ENCODE peak calls at places on chromosomes 4 and X, in seven cellular contexts. F is SK-N-SH, R is HCT116, D is K562, Z is H1, O is HepG2, Q is GM12878. G is an unnamed sample.
A peak's percentile ranks its signal among the peaks of the same experiment; 100 is the strongest.

GRCh38 chrX:148459343-148459742 is 41.1 kb upstream of the AFF2 start:
- DNase-seq in Q (peak; percentile 45), D (no peak), R (no peak), F (no peak), Z (no peak), O (no peak), G (no peak)

GRCh38 chr4:40865696-40866095 is 115.9 kb downstream of the NSUN7 start:
- DNase-seq in D (no peak), O (no peak), Z (no peak), R (no peak), F (no peak), Q (no peak), G (no peak)

GRCh38 chrX:104833401-104833800 is 267.4 kb downstream of the IL1RAPL2 start:
- DNase-seq in Z (no peak), O (no peak), D (no peak), R (no peak), F (no peak), Q (no peak), G (no peak)

GRCh38 chr4:8291036-8291682 is 21.6 kb downstream of the HTRA3 start:
- DNase-seq in D (no peak), F (no peak), R (no peak), O (no peak), Z (no peak), Q (no peak), G (no peak)

GRCh38 chrX:26442340-26442739 is 226.4 kb downstream of the MAGEB5 start:
- DNase-seq in F (peak; percentile 0), Z (no peak), R (peak; percentile 2), O (no peak), Q (no peak), D (no peak), G (peak; percentile 16)

GRCh38 chrX:79167437-79167836 is 22.9 kb downstream of the GPR174 start:
- DNase-seq in Z (no peak), F (no peak), D (no peak), O (no peak), R (no peak), Q (no peak), G (no peak)

GRCh38 chr4:72744103-72744725 is 175.2 kb upstream of the ADAMTS3 start:
- DNase-seq in O (no peak), Z (no peak), F (no peak), R (no peak), Q (no peak), D (no peak), G (no peak)

GRCh38 chrX:136166221-136166855 is 19.0 kb downstream of the FHL1 start:
- DNase-seq in Q (no peak), O (no peak), D (peak; percentile 15), Z (no peak), R (no peak), F (no peak), G (no peak)

GRCh38 chrX:30302957-30303356 is 6.2 kb downstream of the NR0B1 start:
- DNase-seq in Q (no peak), O (no peak), R (no peak), D (no peak), F (no peak), Z (no peak), G (no peak)

GRCh38 chrX:12309733-12310054 is 171.4 kb downstream of the FRMPD4 start:
- DNase-seq in Q (no peak), O (no peak), R (no peak), D (no peak), F (no peak), Z (no peak), G (no peak)

GRCh38 chr4:112942077-112942476 is 107.4 kb upstream of the ANK2 start:
- DNase-seq in F (no peak), D (no peak), Z (no peak), R (no peak), Q (no peak), O (no peak), G (no peak)

GRCh38 chr4:153341575-153342090 is 2.9 kb upstream of the MND1 start:
- DNase-seq in F (no peak), R (peak; percentile 35), O (peak; percentile 7), Q (no peak), D (peak; percentile 43), Z (no peak), G (no peak)

GRCh38 chr4:189313861-189314513 is 626.7 kb upstream of the FRG1 start:
- DNase-seq in F (no peak), R (no peak), O (no peak), Q (no peak), Z (no peak), D (no peak), G (no peak)

GRCh38 chr4:59457576-59457975 is 1742.5 kb upstream of the ADGRL3 start:
- DNase-seq in R (no peak), Z (no peak), Q (no peak), D (no peak), O (no peak), F (no peak), G (no peak)

GRCh38 chr4:77834403-77834802 is 15.2 kb upstream of the CNOT6L start:
- DNase-seq in Z (no peak), F (no peak), Q (no peak), O (no peak), R (no peak), D (no peak), G (no peak)

GRCh38 chr4:118683513-118683912 is 1.7 kb upstream of the METTL14 start:
- DNase-seq in D (peak; percentile 27), Q (no peak), R (no peak), F (peak; percentile 29), Z (no peak), O (peak; percentile 49), G (no peak)

GRCh38 chr4:138347561-138347960 is 105.4 kb upstream of the SLC7A11 start:
- DNase-seq in O (no peak), Q (no peak), R (no peak), Z (no peak), D (no peak), F (no peak), G (no peak)

GRCh38 chrX:49282647-49283011 is 13.0 kb downstream of the PPP1R3F start:
- DNase-seq in D (peak; percentile 62), Q (no peak), Z (no peak), R (peak; percentile 13), F (peak; percentile 61), O (no peak), G (peak; percentile 32)

GRCh38 chr4:180828455-180829018 is 1414.7 kb upstream of the TENM3 start:
- DNase-seq in Q (no peak), Z (no peak), F (peak; percentile 51), R (peak; percentile 69), O (peak; percentile 25), D (no peak), G (no peak)

GRCh38 chr4:80321776-80322175 is 13.8 kb upstream of the CFAP299 start:
- DNase-seq in F (no peak), D (no peak), R (no peak), Z (no peak), Q (no peak), O (no peak), G (no peak)

GRCh38 chrX:144683247-144683646 is 564.1 kb upstream of the SPANXN1 start:
- DNase-seq in Z (no peak), R (no peak), F (no peak), D (no peak), O (no peak), Q (no peak), G (no peak)

GRCh38 chr4:82452026-82452425 is 21.6 kb downstream of the ENOPH1 start:
- DNase-seq in Q (no peak), D (no peak), R (no peak), F (no peak), Z (no peak), O (no peak), G (no peak)

GRCh38 chr4:111814961-111815360 is 330.3 kb upstream of the FAM241A start:
- DNase-seq in O (no peak), D (no peak), F (no peak), Z (no peak), Q (no peak), R (no peak), G (no peak)

GRCh38 chr4:146033149-146033548 is 94.5 kb upstream of the ZNF827 start:
- DNase-seq in D (no peak), O (peak; percentile 6), Q (no peak), R (no peak), F (no peak), Z (no peak), G (no peak)
- H3K4me3 ChIP-seq in D (no peak overlapping the region), O (no peak overlapping the region), Q (no peak overlapping the region), R (no peak overlapping the region), F (no peak overlapping the region), Z (no peak overlapping the region), G (no peak overlapping the region)

GRCh38 chr4:273312-274017 is 31.8 kb downstream of the ZNF732 start:
- DNase-seq in Z (no peak), F (no peak), Q (no peak), D (no peak), O (no peak), R (no peak), G (no peak)

GRCh38 chr4:271492-272103 is 33.7 kb downstream of the ZNF732 start:
- DNase-seq in R (no peak), Q (no peak), O (no peak), D (no peak), F (no peak), Z (no peak), G (no peak)
- H3K9me3 ChIP-seq in R (peaks cover 5% of the 10 kb centered on the region), Q (no peaks in the 10 kb centered on the region), O (peaks cover 72% of the 10 kb centered on the region), D (peaks cover 3% of the 10 kb centered on the region), F (peaks cover 52% of the 10 kb centered on the region), Z (peaks cover 87% of the 10 kb centered on the region), G (peaks cover 100% of the 10 kb centered on the region)

GRCh38 chr4:116926631-116927295 is 158.6 kb downstream of the TRAM1L1 start:
- DNase-seq in F (no peak), Q (no peak), Z (no peak), O (no peak), D (no peak), R (no peak), G (no peak)
- TF ChIP-seq YY1 in F (no peak), Q (no peak), Z (no peak), O (no peak), D (no peak), R (no peak), G (no peak)

DNA sequence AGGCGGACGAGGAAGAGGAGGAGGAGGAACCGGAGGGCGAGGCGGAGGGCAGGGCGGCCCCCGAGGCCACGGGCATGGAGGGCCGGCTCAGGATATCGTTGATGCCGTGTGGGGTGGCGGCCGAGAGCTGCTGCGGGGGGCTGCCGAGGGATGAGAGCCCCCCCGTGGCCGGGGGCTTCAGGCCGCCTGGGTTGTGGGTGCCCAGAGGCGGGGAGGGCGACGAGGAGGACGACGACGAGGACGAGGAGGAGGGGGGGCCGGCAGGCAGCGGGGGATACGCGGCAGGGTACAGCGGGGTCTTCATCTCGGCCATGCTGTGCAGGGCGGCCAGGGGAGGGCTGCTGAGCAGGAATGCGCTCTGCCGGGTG is 1.3 kb downstream of the NKX6-1 start:
- DNase-seq in D (no peak), F (no peak), O (no peak), R (no peak), Q (no peak), Z (no peak), G (no peak)
- H3K4me3 ChIP-seq in D (no peak overlapping the region), F (peak overlapping the region; percentile 15), O (no peak overlapping the region), R (peak overlapping the region; percentile 61), Q (no peak overlapping the region), Z (peak overlapping the region; percentile 19), G (peak overlapping the region; percentile 53)

G was measured in NT2/D1.